ENCODE peak calls at places on chromosomes 7 and 10, in four cellular contexts. I, O, J and B are unnamed samples.
A peak's percentile ranks its signal among the peaks of the same experiment; 100 is the strongest.

GRCh38 chr7:41205600-41205999 is 497.3 kb downstream of the INHBA start:
- DNase-seq in O (no peak), J (no peak), I (no peak), B (no peak)

GRCh38 chr10:61016630-61017029 is 72.6 kb upstream of the RHOBTB1 start:
- DNase-seq in J (no peak), I (no peak), O (no peak), B (no peak)

GRCh38 chr7:116984917-116985316 is 31.6 kb downstream of the ST7 start:
- DNase-seq in J (peak; percentile 37), O (peak; percentile 45), I (no peak), B (no peak)

GRCh38 chr10:917416-917720 is 14.1 kb downstream of the LARP4B start:
- DNase-seq in J (no peak), I (no peak), O (no peak), B (no peak)

GRCh38 chr7:117381357-117381756 is 45.9 kb downstream of the ASZ1 start:
- DNase-seq in O (no peak), I (no peak), J (no peak), B (no peak)

GRCh38 chr10:132350391-132350790 is 18.4 kb downstream of the LRRC27 start:
- DNase-seq in I (no peak), O (no peak), J (no peak), B (no peak)

GRCh38 chr7:67823345-67823744 is 826.7 kb downstream of the TYW1 start:
- DNase-seq in I (no peak), J (no peak), O (no peak), B (no peak)

GRCh38 chr10:126165865-126166264 is 222.4 kb downstream of the ADAM12 start:
- DNase-seq in J (no peak), I (no peak), O (no peak), B (no peak)

GRCh38 chr7:140041626-140042385 is 20.9 kb downstream of the PARP12 start:
- DNase-seq in O (peak; percentile 91), J (no peak), I (no peak), B (no peak)

GRCh38 chr7:84524714-84525694 is 330.4 kb upstream of the SEMA3A start:
- DNase-seq in O (peak; percentile 74), J (peak; percentile 79), I (no peak), B (no peak)

GRCh38 chr7:132001166-132001565 is 444.7 kb upstream of the PODXL start:
- DNase-seq in J (no peak), I (no peak), O (no peak), B (no peak)

GRCh38 chr7:141181812-141182211 is 107.9 kb downstream of the TMEM178B start:
- DNase-seq in J (no peak), I (no peak), O (no peak), B (no peak)

GRCh38 chr7:114944742-114945625 is 23.1 kb downstream of the MDFIC start:
- DNase-seq in J (peak; percentile 97), I (peak; percentile 33), O (peak; percentile 60), B (no peak)

GRCh38 chr10:69766161-69766910 is 35.4 kb upstream of the COL13A1 start:
- DNase-seq in J (no peak), O (no peak), I (no peak), B (no peak)

GRCh38 chr10:34723746-34724145 is 91.3 kb downstream of the PARD3 start:
- DNase-seq in J (peak; percentile 73), I (no peak), O (peak; percentile 76), B (no peak)

GRCh38 chr7:134737561-134738353 is 41.7 kb upstream of the CALD1 start:
- DNase-seq in J (peak; percentile 92), O (peak; percentile 34), I (no peak), B (peak; percentile 1)

GRCh38 chr10:119542357-119542989 is at the start of gene RGS10:
- DNase-seq in O (peak; percentile 35), I (peak; percentile 52), J (peak; percentile 60), B (peak; percentile 83)

GRCh38 chr7:131111-132094 is 61.0 kb upstream of the FAM20C start:
- DNase-seq in I (no peak), J (no peak), O (no peak), B (no peak)

GRCh38 chr7:47211467-47212121 is 370.3 kb downstream of the TNS3 start:
- DNase-seq in I (no peak), O (no peak), J (no peak), B (no peak)

GRCh38 chr10:48463318-48464003 is 141.4 kb downstream of the ARHGAP22 start:
- DNase-seq in O (no peak), J (no peak), I (peak; percentile 11), B (no peak)